ENCODE peak calls at places on chromosomes 16 and 17, in ten cellular contexts. J, U, Q, G, Z, K, X, B, E and H are unnamed samples.
A peak's percentile ranks its signal among the peaks of the same experiment; 100 is the strongest.

GRCh38 chr17:75516255-75516618 is at the start of gene TSEN54:
- DNase-seq in U (peak; percentile 97), Q (peak; percentile 91), B (peak; percentile 83), K (peak; percentile 93), Z (peak; percentile 54), J (peak; percentile 92), G (peak; percentile 94), X (peak; percentile 98), E (peak; percentile 89), H (peak; percentile 81)

GRCh38 chr17:63433746-63434591 is 12.1 kb downstream of the CYB561 start:
- DNase-seq in U (no peak), X (no peak), G (peak; percentile 89), J (no peak), E (peak; percentile 94), K (no peak), Q (no peak), B (peak; percentile 98), Z (peak; percentile 89), H (peak; percentile 87)

GRCh38 chr17:77544347-77544746 is 403.6 kb downstream of the SEC14L1 start:
- DNase-seq in X (no peak), U (no peak), G (no peak), E (no peak), J (no peak), B (no peak), Z (no peak), Q (no peak), K (no peak), H (no peak)

GRCh38 chr17:66087073-66087472 is 104.9 kb downstream of the CEP112 start:
- DNase-seq in U (no peak), G (no peak), E (peak; percentile 16), J (no peak), Z (no peak), B (peak; percentile 61), K (no peak), X (no peak), Q (no peak), H (no peak)

GRCh38 chr16:28821874-28822519 is 802 bp upstream of the ATXN2L start:
- DNase-seq in G (no peak), X (no peak), Q (no peak), J (no peak), B (no peak), Z (no peak), U (no peak), E (no peak), K (peak; percentile 3), H (peak; percentile 0)

GRCh38 chr17:56064506-56064905 is 88.8 kb upstream of the ANKFN1 start:
- DNase-seq in U (no peak), J (no peak), E (no peak), Q (no peak), X (no peak), G (no peak), K (peak; percentile 70), Z (no peak), B (no peak), H (no peak)

GRCh38 chr16:84514874-84515835 is 10.7 kb upstream of the MEAK7 start:
- DNase-seq in K (peak; percentile 50), B (no peak), X (no peak), Q (peak; percentile 63), E (no peak), Z (no peak), U (peak; percentile 73), G (no peak), J (no peak), H (no peak)

GRCh38 chr17:20214807-20215206 is 205.6 kb downstream of the SPECC1 start:
- DNase-seq in Q (peak; percentile 9), G (no peak), Z (no peak), U (no peak), B (no peak), E (no peak), K (no peak), J (no peak), X (no peak), H (no peak)

GRCh38 chr17:81060416-81060815 is 25.5 kb downstream of the BAIAP2 start:
- DNase-seq in B (no peak), X (no peak), G (no peak), Z (no peak), U (no peak), E (no peak), K (no peak), J (no peak), Q (no peak), H (no peak)

GRCh38 chr17:50260501-50260911 is 13.8 kb upstream of the TMEM92 start:
- DNase-seq in B (no peak), K (no peak), J (no peak), Z (no peak), U (peak; percentile 9), G (peak; percentile 72), X (peak; percentile 47), Q (no peak), E (no peak), H (no peak)

GRCh38 chr17:43477832-43478634 is 5.7 kb upstream of the DHX8 start:
- DNase-seq in U (no peak), G (no peak), E (peak; percentile 28), Z (no peak), X (no peak), B (peak; percentile 71), J (no peak), K (no peak), Q (no peak), H (no peak)

GRCh38 chr17:78395186-78395585 is 16.7 kb downstream of the PGS1 start:
- DNase-seq in Q (no peak), X (no peak), U (no peak), J (no peak), G (no peak), B (no peak), Z (no peak), E (no peak), K (no peak), H (no peak)

GRCh38 chr16:24635900-24636610 is 93.4 kb upstream of the TNRC6A start:
- DNase-seq in K (no peak), U (peak; percentile 58), Q (peak; percentile 52), E (peak; percentile 96), B (peak; percentile 99), J (peak; percentile 61), Z (peak; percentile 87), X (peak; percentile 89), G (no peak), H (peak; percentile 86)

GRCh38 chr17:19719365-19720209 is 3.2 kb upstream of the SLC47A2 start:
- DNase-seq in K (no peak), U (no peak), G (no peak), B (no peak), Q (no peak), J (no peak), Z (no peak), E (no peak), X (no peak), H (no peak)

GRCh38 chr16:11303405-11304138 is 22.4 kb upstream of the PRM1 start:
- DNase-seq in Q (no peak), B (no peak), J (no peak), G (no peak), U (peak; percentile 60), K (no peak), X (no peak), E (no peak), Z (no peak), H (no peak)
- H3K4me3 ChIP-seq in Q (no peak overlapping the region), B (no peak overlapping the region), J (no peak overlapping the region), G (no peak overlapping the region), U (no peak overlapping the region), K (no peak overlapping the region), X (no peak overlapping the region), E (no peak overlapping the region), Z (no peak overlapping the region), H (no peak overlapping the region)

GRCh38 chr17:82900741-82901140 is 60.9 kb upstream of the ZNF750 start:
- DNase-seq in B (no peak), X (peak; percentile 74), K (no peak), G (no peak), J (no peak), Z (no peak), U (no peak), E (no peak), Q (no peak), H (peak; percentile 66)
- H3K4me3 ChIP-seq in B (no peak overlapping the region), X (peak overlapping the region; percentile 16), K (no peak overlapping the region), G (no peak overlapping the region), J (no peak overlapping the region), Z (no peak overlapping the region), U (no peak overlapping the region), E (no peak overlapping the region), Q (no peak overlapping the region), H (no peak overlapping the region)

GRCh38 chr17:42249681-42250446 is 26.3 kb downstream of the STAT5B start:
- DNase-seq in J (no peak), G (no peak), Q (no peak), U (no peak), X (no peak), K (no peak), B (no peak), Z (no peak), E (no peak), H (no peak)

GRCh38 chr17:42251115-42251514 is 25.1 kb downstream of the STAT5B start:
- DNase-seq in U (no peak), B (no peak), G (no peak), Q (no peak), K (no peak), Z (no peak), J (no peak), X (no peak), E (no peak), H (no peak)

GRCh38 chr17:42247734-42248133 is 28.5 kb downstream of the STAT5B start:
- DNase-seq in K (no peak), Q (no peak), J (no peak), E (peak; percentile 75), U (no peak), X (no peak), Z (no peak), G (no peak), B (peak; percentile 86), H (peak; percentile 66)

GRCh38 chr17:42246515-42246914 is 29.7 kb downstream of the STAT5B start:
- DNase-seq in X (no peak), Z (no peak), J (no peak), B (no peak), Q (no peak), E (no peak), U (no peak), G (no peak), K (no peak), H (peak; percentile 53)

DNA sequence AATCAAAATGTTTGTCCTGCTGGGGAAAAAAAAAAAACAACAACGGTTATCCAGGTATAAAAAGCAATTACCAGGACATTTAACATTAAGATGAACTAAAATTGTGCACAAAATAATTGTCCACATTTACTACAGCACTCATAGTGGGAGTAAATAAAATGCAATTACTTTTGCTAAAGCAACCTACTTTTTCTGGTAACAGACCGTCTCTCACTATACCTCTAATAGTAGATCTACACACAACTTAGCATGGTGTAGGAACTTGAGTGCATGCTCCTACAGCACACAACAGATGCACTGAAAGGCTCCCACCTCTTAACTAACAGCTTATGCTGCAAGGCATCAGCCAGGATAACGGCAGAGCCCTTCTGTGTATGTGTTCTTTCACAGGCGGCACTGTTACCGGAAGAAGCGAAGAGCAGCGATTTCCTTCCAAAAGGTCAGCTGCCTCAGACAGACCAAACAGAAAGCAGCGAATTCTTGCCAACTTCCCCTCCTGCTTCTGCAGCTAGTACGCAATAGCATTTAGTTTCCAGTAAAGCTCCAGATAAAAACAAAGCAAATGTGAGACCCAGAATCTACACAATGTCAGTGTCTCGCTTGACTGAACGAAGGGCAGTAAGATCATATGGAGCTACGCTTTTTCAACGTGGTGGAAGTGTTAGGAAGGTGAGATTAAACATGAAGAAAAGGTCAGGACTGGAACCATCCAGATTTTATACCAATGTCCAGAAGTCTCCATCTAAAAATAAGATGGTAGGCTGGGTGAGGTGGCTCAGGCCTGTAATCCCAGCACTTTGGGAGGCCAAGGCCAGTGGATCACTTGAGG is 27.6 kb downstream of the STAT5B start:
- DNase-seq in G (peak; percentile 91), Z (peak; percentile 36), E (peak; percentile 60), J (peak; percentile 88), U (peak; percentile 75), K (peak; percentile 47), Q (peak; percentile 42), X (no peak), B (peak; percentile 88), H (peak; percentile 87)
- H3K4me3 ChIP-seq in G (peak overlapping the region; percentile 60), Z (no peak overlapping the region), E (peak overlapping the region; percentile 47), J (peak overlapping the region; percentile 54), U (peak overlapping the region; percentile 40), K (no peak overlapping the region), Q (no peak overlapping the region), X (no peak overlapping the region), B (peak overlapping the region; percentile 49), H (peak overlapping the region; percentile 22)

GRCh38 chr17:28646039-28646754 is 1.2 kb upstream of the BLTP2 start:
- DNase-seq in G (no peak), X (no peak), Z (no peak), U (no peak), B (no peak), Q (no peak), J (no peak), K (no peak), E (no peak), H (no peak)
- H3K4me3 ChIP-seq in G (peak overlapping the region; percentile 95), X (no peak overlapping the region), Z (no peak overlapping the region), U (peak overlapping the region; percentile 88), B (no peak overlapping the region), Q (peak overlapping the region; percentile 91), J (peak overlapping the region; percentile 89), K (no peak overlapping the region), E (no peak overlapping the region), H (no peak overlapping the region)